ENCODE peak calls at places on chromosome 1, in four cellular contexts. S, B, G and P are unnamed samples.

GRCh38 chr1:166848193-166848592 is 8.9 kb downstream of the POGK start:
- DNase-seq in S (no peak), G (no peak), B (no peak), P (no peak)

GRCh38 chr1:23528245-23528978 is 2.6 kb downstream of the E2F2 start:
- DNase-seq in G (peak; percentile 85), B (peak; percentile 76), S (peak; percentile 86), P (peak; percentile 45)

GRCh38 chr1:12696658-12697057 is 19.3 kb upstream of the AADACL3 start:
- DNase-seq in S (no peak), G (no peak), B (no peak), P (no peak)

GRCh38 chr1:53073899-53074311 is 11.9 kb downstream of the PODN start:
- DNase-seq in B (no peak), G (no peak), S (no peak), P (peak; percentile 28)

GRCh38 chr1:19645544-19646252 is 1.6 kb downstream of the NBL1 start:
- DNase-seq in G (no peak), B (no peak), S (no peak), P (peak; percentile 83)

GRCh38 chr1:115797491-115797890 is 29.0 kb upstream of the CASQ2 start:
- DNase-seq in G (no peak), S (no peak), B (no peak), P (no peak)

GRCh38 chr1:54331843-54332688 is 74.1 kb downstream of the SSBP3 start:
- DNase-seq in B (no peak), G (no peak), S (no peak), P (peak; percentile 59)

GRCh38 chr1:3733603-3734591 is 18.4 kb upstream of the CCDC27 start:
- DNase-seq in B (no peak), S (no peak), G (peak; percentile 27), P (no peak)

GRCh38 chr1:22123071-22123390 is 19.9 kb downstream of the WNT4 start:
- DNase-seq in G (no peak), S (no peak), B (no peak), P (peak; percentile 22)

GRCh38 chr1:228452194-228453021 is 34.8 kb upstream of the RNF187 start:
- DNase-seq in G (no peak), S (peak; percentile 77), B (no peak), P (no peak)

GRCh38 chr1:223437151-223437550 is 43.9 kb downstream of the CCDC185 start:
- DNase-seq in S (no peak), B (no peak), G (no peak), P (no peak)

GRCh38 chr1:16451868-16452528 is 11.5 kb downstream of the NECAP2 start:
- DNase-seq in B (no peak), S (no peak), G (no peak), P (no peak)

GRCh38 chr1:201480231-201481003 is 11.4 kb upstream of the PHLDA3 start:
- DNase-seq in B (no peak), G (peak; percentile 71), S (peak; percentile 93), P (no peak)

GRCh38 chr1:35573198-35573775 is at the start of gene TFAP2E:
- DNase-seq in S (no peak), B (no peak), G (no peak), P (peak; percentile 85)

GRCh38 chr1:110612060-110612745 is 6.0 kb upstream of the KCNA2 start:
- DNase-seq in G (no peak), S (no peak), B (no peak), P (no peak)

GRCh38 chr1:117098287-117098890 is 23.2 kb downstream of the TRIM45 start:
- DNase-seq in B (no peak), G (no peak), S (no peak), P (no peak)

GRCh38 chr1:180632326-180633088 is 685 bp downstream of the XPR1 start:
- DNase-seq in G (peak; percentile 32), S (peak; percentile 73), B (no peak), P (peak; percentile 81)

GRCh38 chr1:212110617-212111016 is 75.1 kb downstream of the DTL start:
- DNase-seq in S (no peak), G (no peak), B (no peak), P (no peak)

GRCh38 chr1:3817138-3817740 is 20.9 kb upstream of the LRRC47 start:
- DNase-seq in B (no peak), S (no peak), G (no peak), P (no peak)

GRCh38 chr1:51523931-51524330 is 4.9 kb upstream of the EPS15 start:
- DNase-seq in G (no peak), S (no peak), B (no peak), P (no peak)

GRCh38 chr1:51341876-51342496 is 11.6 kb upstream of the TTC39A start:
- DNase-seq in S (peak; percentile 48), B (peak; percentile 11), G (no peak), P (no peak)

GRCh38 chr1:2594001-2594640 is 7.5 kb downstream of the PRXL2B start:
- DNase-seq in S (no peak), B (no peak), G (no peak), P (peak; percentile 80)

GRCh38 chr1:25803368-25803767 is 3.4 kb downstream of the SELENON start:
- DNase-seq in B (no peak), G (no peak), S (no peak), P (no peak)

GRCh38 chr1:25802915-25803314 is 2.9 kb downstream of the SELENON start:
- DNase-seq in B (no peak), S (no peak), G (no peak), P (peak; percentile 53)

GRCh38 chr1:25804964-25805862 is 5.2 kb downstream of the SELENON start:
- DNase-seq in B (no peak), G (no peak), S (no peak), P (no peak)

GRCh38 chr1:25805863-25806225 is 5.9 kb downstream of the SELENON start:
- DNase-seq in B (no peak), S (no peak), G (no peak), P (no peak)

DNA sequence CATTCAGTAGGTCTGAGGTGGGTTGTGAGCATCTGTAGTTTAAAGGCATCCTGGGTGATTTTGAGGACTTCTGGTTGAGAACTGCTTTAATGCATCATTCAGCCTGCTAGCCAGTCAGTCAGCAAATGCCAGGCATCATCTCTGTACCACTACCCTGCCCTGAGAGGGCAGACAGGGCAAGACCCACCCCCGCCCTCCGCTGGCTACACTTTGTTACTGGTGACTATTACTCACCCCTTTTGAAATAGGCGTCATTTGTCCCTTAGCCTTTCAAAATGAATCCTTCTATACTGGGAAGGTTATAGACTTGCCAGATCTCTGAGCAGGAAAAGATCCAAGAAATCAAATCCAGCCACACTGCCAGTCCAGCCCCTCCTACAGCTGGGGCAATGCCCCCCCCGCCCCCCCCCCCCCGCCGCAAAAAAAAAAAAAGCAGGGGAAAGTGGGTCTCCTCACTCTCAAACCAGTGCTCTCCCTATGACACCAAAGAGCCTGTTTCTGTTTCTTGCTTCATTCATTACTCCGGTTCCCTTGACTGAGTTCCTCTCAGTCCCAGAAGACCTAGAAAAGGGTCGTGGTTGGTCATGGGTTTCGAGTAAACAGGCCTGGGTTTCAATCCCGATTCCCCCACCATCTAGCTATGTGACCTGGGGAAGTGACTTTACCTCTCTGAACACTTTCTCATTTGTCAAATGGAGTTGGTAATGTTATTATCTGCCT is 4.4 kb downstream of the SELENON start:
- DNase-seq in S (no peak), B (no peak), G (no peak), P (no peak)
- TF ChIP-seq FOXM1 in S (no peak), B (no peak), G (no peak), P (no peak)

DNA sequence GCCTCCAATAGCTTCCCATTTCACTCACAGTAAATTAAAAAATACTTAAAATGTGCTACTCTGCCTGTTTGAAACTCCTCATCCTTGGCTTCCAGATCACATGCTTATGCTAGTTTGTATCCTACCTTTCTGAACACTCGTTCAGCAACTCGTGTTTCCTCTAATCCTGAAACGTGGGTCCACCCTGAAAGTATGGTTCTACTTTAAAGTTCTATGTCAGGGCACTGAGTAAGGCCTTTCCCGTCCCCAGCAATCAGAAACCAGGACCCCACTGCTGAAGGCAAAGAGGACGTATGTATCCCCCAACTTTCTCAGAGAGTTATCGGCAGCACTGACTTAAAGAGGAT is 419 bp upstream of the TSEN15 start:
- DNase-seq in S (peak; percentile 26), G (no peak), B (no peak), P (no peak)
- TF ChIP-seq GABPA in S (no peak), G (no peak), B (no peak), P (no peak)

GRCh38 chr1:197799271-197799670 is 24.0 kb upstream of the DENND1B start:
- DNase-seq in G (no peak), B (no peak), S (no peak), P (no peak)
- TF ChIP-seq FOXM1 in G (no peak), B (no peak), S (no peak), P (no peak)

DNA sequence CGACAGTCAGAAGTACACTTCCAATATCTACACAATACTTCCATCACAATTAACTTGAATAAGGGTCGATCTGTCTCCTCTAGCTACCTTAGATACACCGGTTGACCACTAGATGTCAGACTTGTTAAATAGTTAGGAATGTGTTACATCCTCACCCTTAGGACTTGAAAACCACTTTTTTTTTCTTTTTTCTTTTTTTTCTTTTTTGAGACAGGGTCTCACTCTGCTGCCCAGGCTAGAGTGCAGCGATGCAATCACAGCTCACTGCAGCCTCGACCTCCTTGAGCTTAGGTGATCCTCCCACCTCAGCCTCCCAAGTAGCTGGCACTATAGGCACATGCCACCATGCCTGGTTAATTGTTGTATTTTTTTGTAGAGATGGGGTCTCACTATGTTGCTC is 120.4 kb upstream of the GREM2 start:
- DNase-seq in S (peak; percentile 45), B (no peak), G (peak; percentile 53), P (peak; percentile 80)
- TF ChIP-seq GABPA in S (no peak), B (no peak), G (no peak), P (no peak)

GRCh38 chr1:42761567-42761966 is 5.3 kb downstream of the P3H1 start:
- DNase-seq in G (no peak), B (no peak), S (no peak), P (no peak)

GRCh38 chr1:42756956-42757891 is 9.6 kb downstream of the P3H1 start:
- DNase-seq in S (peak; percentile 75), G (peak; percentile 70), B (no peak), P (peak; percentile 82)

GRCh38 chr1:42758641-42759040 is 8.2 kb downstream of the P3H1 start:
- DNase-seq in G (no peak), B (no peak), S (no peak), P (no peak)

GRCh38 chr1:42759114-42759513 is 7.7 kb downstream of the P3H1 start:
- DNase-seq in B (no peak), S (no peak), G (no peak), P (no peak)

DNA sequence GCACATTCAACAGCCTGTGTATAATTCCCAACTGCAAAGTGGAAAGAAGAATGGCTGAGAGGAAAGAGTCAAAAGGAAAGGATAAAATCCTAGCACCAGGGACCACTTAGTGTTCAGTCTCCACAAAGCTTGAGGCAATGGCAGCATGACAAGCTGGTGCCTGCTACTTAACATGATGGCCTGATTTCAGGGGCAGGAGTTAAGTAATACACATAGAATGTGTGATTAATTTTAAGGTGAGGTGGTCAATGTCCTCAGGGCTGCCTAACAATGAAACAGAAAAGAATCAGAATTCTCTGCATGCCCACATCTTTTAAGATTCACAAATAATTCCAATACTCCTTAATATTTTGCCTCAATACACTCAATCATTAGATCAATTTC is 8.9 kb downstream of the P3H1 start:
- DNase-seq in G (no peak), B (no peak), S (no peak), P (no peak)
- TF ChIP-seq FOXM1 in G (no peak), B (no peak), S (no peak), P (no peak)